ENCODE peak calls at places on chromosomes 16 and 17, in four cellular contexts. One of them, this sample, is unnamed.

GRCh38 chr17:19317359-19318095 is 45.0 kb downstream of the B9D1 start:
- DNase-seq in dorsolateral prefrontal cortex: peak
- DNase-seq in A549: no peak
- DNase-seq in psoas muscle: peak
- DNase-seq in this sample: no peak

GRCh38 chr17:64662774-64663367 is 764 bp upstream of the SMURF2 start:
- DNase-seq in dorsolateral prefrontal cortex: no peak
- DNase-seq in A549: no peak
- DNase-seq in psoas muscle: no peak
- DNase-seq in this sample: no peak

GRCh38 chr16:82630219-82630618 is 3.5 kb downstream of the CDH13 start:
- DNase-seq in dorsolateral prefrontal cortex: no peak
- DNase-seq in A549: no peak
- DNase-seq in psoas muscle: no peak
- DNase-seq in this sample: no peak

GRCh38 chr17:63639125-63639524 is 16.9 kb downstream of the MAP3K3 start:
- DNase-seq in dorsolateral prefrontal cortex: no peak
- DNase-seq in A549: no peak
- DNase-seq in psoas muscle: no peak
- DNase-seq in this sample: no peak

GRCh38 chr16:85416267-85417109 is 196.6 kb upstream of the GSE1 start:
- DNase-seq in dorsolateral prefrontal cortex: peak
- DNase-seq in A549: peak
- DNase-seq in psoas muscle: peak
- DNase-seq in this sample: peak

GRCh38 chr17:10155334-10156081 is 42.9 kb downstream of the GAS7 start:
- DNase-seq in dorsolateral prefrontal cortex: no peak
- DNase-seq in A549: no peak
- DNase-seq in psoas muscle: no peak
- DNase-seq in this sample: no peak

GRCh38 chr17:47267354-47267828 is 13.8 kb downstream of the ITGB3 start:
- DNase-seq in dorsolateral prefrontal cortex: no peak
- DNase-seq in A549: no peak
- DNase-seq in psoas muscle: no peak
- DNase-seq in this sample: no peak

GRCh38 chr16:27816561-27816960 is 247.0 kb downstream of the GSG1L start:
- DNase-seq in dorsolateral prefrontal cortex: peak
- DNase-seq in A549: no peak
- DNase-seq in psoas muscle: no peak
- DNase-seq in this sample: no peak

GRCh38 chr16:11824362-11824761 is 27.0 kb downstream of the RSL1D1 start:
- DNase-seq in dorsolateral prefrontal cortex: no peak
- DNase-seq in A549: no peak
- DNase-seq in psoas muscle: peak
- DNase-seq in this sample: peak

GRCh38 chr17:5413682-5414081 is 5.8 kb downstream of the NUP88 start:
- DNase-seq in dorsolateral prefrontal cortex: no peak
- DNase-seq in A549: no peak
- DNase-seq in psoas muscle: no peak
- DNase-seq in this sample: no peak

GRCh38 chr17:12990041-12990808 is 27.6 kb downstream of the ELAC2 start:
- DNase-seq in dorsolateral prefrontal cortex: no peak
- DNase-seq in A549: no peak
- DNase-seq in psoas muscle: no peak
- DNase-seq in this sample: no peak

GRCh38 chr16:27315333-27316037 is 1.7 kb downstream of the IL4R start:
- DNase-seq in dorsolateral prefrontal cortex: peak
- DNase-seq in A549: peak
- DNase-seq in psoas muscle: peak
- DNase-seq in this sample: peak

GRCh38 chr17:69450857-69451410 is 36.4 kb downstream of the MAP2K6 start:
- DNase-seq in dorsolateral prefrontal cortex: no peak
- DNase-seq in A549: no peak
- DNase-seq in psoas muscle: no peak
- DNase-seq in this sample: no peak

GRCh38 chr16:84774810-84775209 is 45.0 kb upstream of the CRISPLD2 start:
- DNase-seq in dorsolateral prefrontal cortex: no peak
- DNase-seq in A549: no peak
- DNase-seq in psoas muscle: peak
- DNase-seq in this sample: no peak

GRCh38 chr16:84973226-84973625 is 38.1 kb downstream of the ZDHHC7 start:
- DNase-seq in dorsolateral prefrontal cortex: no peak
- DNase-seq in A549: no peak
- DNase-seq in psoas muscle: no peak
- DNase-seq in this sample: no peak

GRCh38 chr16:15686287-15686686 is 36.2 kb downstream of the NDE1 start:
- DNase-seq in dorsolateral prefrontal cortex: no peak
- DNase-seq in A549: no peak
- DNase-seq in psoas muscle: no peak
- DNase-seq in this sample: no peak

GRCh38 chr17:5947701-5948180 is 122.4 kb upstream of the WSCD1 start:
- DNase-seq in dorsolateral prefrontal cortex: no peak
- DNase-seq in A549: no peak
- DNase-seq in psoas muscle: no peak
- DNase-seq in this sample: no peak

GRCh38 chr17:76558210-76559095 is 18.6 kb downstream of the PRCD start:
- DNase-seq in dorsolateral prefrontal cortex: no peak
- DNase-seq in A549: no peak
- DNase-seq in psoas muscle: no peak
- DNase-seq in this sample: no peak

GRCh38 chr16:16150117-16150877 is 73.0 kb downstream of the ABCC6 start:
- DNase-seq in dorsolateral prefrontal cortex: peak
- DNase-seq in A549: no peak
- DNase-seq in psoas muscle: peak
- DNase-seq in this sample: no peak

GRCh38 chr17:73713136-73713535 is 68.9 kb upstream of the SDK2 start:
- DNase-seq in dorsolateral prefrontal cortex: no peak
- DNase-seq in A549: no peak
- DNase-seq in psoas muscle: no peak
- DNase-seq in this sample: no peak

GRCh38 chr16:27214084-27214961 is 11.0 kb downstream of the KDM8 start:
- DNase-seq in dorsolateral prefrontal cortex: no peak
- DNase-seq in A549: no peak
- DNase-seq in psoas muscle: peak
- DNase-seq in this sample: no peak

GRCh38 chr16:50160495-50161164 is 7.5 kb downstream of the TENT4B start:
- DNase-seq in dorsolateral prefrontal cortex: no peak
- DNase-seq in A549: no peak
- DNase-seq in psoas muscle: no peak
- DNase-seq in this sample: no peak

GRCh38 chr17:35028531-35029262 is 34.8 kb downstream of the RFFL start:
- DNase-seq in dorsolateral prefrontal cortex: no peak
- DNase-seq in A549: no peak
- DNase-seq in psoas muscle: no peak
- DNase-seq in this sample: no peak

GRCh38 chr17:58231644-58232043 is 6.7 kb upstream of the LPO start:
- DNase-seq in dorsolateral prefrontal cortex: no peak
- DNase-seq in A549: no peak
- DNase-seq in psoas muscle: no peak
- DNase-seq in this sample: no peak

GRCh38 chr17:41529491-41529915 is 1.4 kb upstream of the KRT19 start:
- DNase-seq in dorsolateral prefrontal cortex: no peak
- DNase-seq in A549: no peak
- DNase-seq in psoas muscle: no peak
- DNase-seq in this sample: no peak

GRCh38 chr16:23014592-23014991 is 134.7 kb downstream of the USP31 start:
- DNase-seq in dorsolateral prefrontal cortex: no peak
- DNase-seq in A549: no peak
- DNase-seq in psoas muscle: no peak
- DNase-seq in this sample: no peak

GRCh38 chr16:674968-675883 is at the start of gene RHBDL1:
- DNase-seq in dorsolateral prefrontal cortex: peak
- DNase-seq in A549: no peak
- DNase-seq in psoas muscle: no peak
- DNase-seq in this sample: no peak

GRCh38 chr17:6450926-6451717 is 6.9 kb downstream of the PIMREG start:
- DNase-seq in dorsolateral prefrontal cortex: peak
- DNase-seq in A549: no peak
- DNase-seq in psoas muscle: no peak
- DNase-seq in this sample: no peak

GRCh38 chr16:84553873-84554399 is 49.5 kb upstream of the MEAK7 start:
- DNase-seq in dorsolateral prefrontal cortex: no peak
- DNase-seq in A549: no peak
- DNase-seq in psoas muscle: peak
- DNase-seq in this sample: no peak

GRCh38 chr16:2586241-2586640 is 48.4 kb downstream of the PDPK1 start:
- DNase-seq in dorsolateral prefrontal cortex: peak
- DNase-seq in A549: no peak
- DNase-seq in psoas muscle: peak
- DNase-seq in this sample: no peak

GRCh38 chr16:26511463-26511862 is 555.3 kb upstream of the C16orf82 start:
- DNase-seq in dorsolateral prefrontal cortex: no peak
- DNase-seq in A549: no peak
- DNase-seq in psoas muscle: no peak
- DNase-seq in this sample: no peak

GRCh38 chr17:19333736-19334290 is 28.7 kb downstream of the B9D1 start:
- DNase-seq in dorsolateral prefrontal cortex: no peak
- DNase-seq in A549: no peak
- DNase-seq in psoas muscle: no peak
- DNase-seq in this sample: no peak

GRCh38 chr17:30230596-30231125 is 4.8 kb downstream of the SLC6A4 start:
- DNase-seq in dorsolateral prefrontal cortex: no peak
- DNase-seq in A549: no peak
- DNase-seq in psoas muscle: no peak
- DNase-seq in this sample: no peak

GRCh38 chr16:79600636-79601091 is at the start of gene MAF:
- DNase-seq in dorsolateral prefrontal cortex: peak
- DNase-seq in A549: peak
- DNase-seq in psoas muscle: peak
- DNase-seq in this sample: peak

GRCh38 chr16:24988593-24989338 is 26.4 kb downstream of the ARHGAP17 start:
- DNase-seq in dorsolateral prefrontal cortex: no peak
- DNase-seq in A549: peak
- DNase-seq in psoas muscle: no peak
- DNase-seq in this sample: no peak

GRCh38 chr17:80017226-80018010 is 18.3 kb downstream of the TBC1D16 start:
- DNase-seq in dorsolateral prefrontal cortex: no peak
- DNase-seq in A549: no peak
- DNase-seq in psoas muscle: no peak
- DNase-seq in this sample: no peak

DNA sequence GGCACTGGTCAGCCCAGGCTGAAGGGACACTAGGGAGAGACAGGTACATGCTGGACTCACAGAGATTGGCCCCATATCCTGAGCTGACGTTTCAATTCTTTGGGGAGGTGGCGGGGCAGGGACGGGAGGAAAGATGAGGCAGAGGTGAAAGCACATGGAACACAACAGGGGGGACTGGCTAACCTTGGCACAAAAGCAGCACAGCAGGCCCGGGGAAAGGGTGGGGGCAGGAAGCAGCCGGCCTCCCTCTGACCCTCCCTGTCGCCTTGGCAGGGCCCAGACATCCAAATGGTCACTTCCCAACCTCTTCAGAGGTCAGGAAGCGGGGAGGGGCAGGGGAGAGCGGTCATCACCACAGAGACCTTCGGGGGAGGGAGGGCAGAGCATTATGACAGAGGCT is 6.6 kb downstream of the VAT1 start:
- DNase-seq in dorsolateral prefrontal cortex: no peak
- DNase-seq in A549: no peak
- DNase-seq in psoas muscle: peak
- DNase-seq in this sample: no peak
- TF ChIP-seq CTCF in dorsolateral prefrontal cortex: no peak
- TF ChIP-seq CTCF in A549: no peak
- TF ChIP-seq CTCF in psoas muscle: no peak
- TF ChIP-seq CTCF in this sample: no peak

GRCh38 chr16:70665806-70666735 is 19.7 kb downstream of the IL34 start:
- DNase-seq in dorsolateral prefrontal cortex: no peak
- DNase-seq in A549: no peak
- DNase-seq in psoas muscle: no peak
- DNase-seq in this sample: no peak
- H3K27ac ChIP-seq in dorsolateral prefrontal cortex: peak
- H3K27ac ChIP-seq in A549: no peak
- H3K27ac ChIP-seq in psoas muscle: no peak
- H3K27ac ChIP-seq in this sample: no peak

GRCh38 chr17:8223356-8224063 is 13.1 kb upstream of the AURKB start:
- DNase-seq in dorsolateral prefrontal cortex: peak
- DNase-seq in A549: peak
- DNase-seq in psoas muscle: peak
- DNase-seq in this sample: peak
- TF ChIP-seq CTCF in dorsolateral prefrontal cortex: no peak
- TF ChIP-seq CTCF in A549: peak
- TF ChIP-seq CTCF in psoas muscle: peak
- TF ChIP-seq CTCF in this sample: no peak

DNA sequence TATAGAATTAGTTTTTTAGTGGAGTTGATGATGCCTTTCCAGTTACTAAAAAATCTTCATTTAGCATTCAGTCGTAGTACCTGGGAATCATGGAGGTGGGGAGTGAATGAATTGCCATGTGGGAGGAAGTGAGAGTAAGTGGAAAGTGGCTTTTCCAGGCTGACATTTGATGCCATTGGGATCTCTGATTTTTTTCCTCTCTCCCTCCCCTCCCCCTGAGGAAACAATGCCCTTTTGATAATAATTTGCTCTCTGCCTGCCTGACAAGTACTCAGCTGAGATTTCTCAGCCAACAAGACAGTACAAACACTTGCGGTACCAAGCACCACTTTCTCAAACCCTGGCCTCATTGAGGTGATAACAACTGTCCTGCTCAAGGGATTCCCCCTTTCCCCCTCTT is 2.2 kb downstream of the UBE2Z start:
- DNase-seq in dorsolateral prefrontal cortex: no peak
- DNase-seq in A549: no peak
- DNase-seq in psoas muscle: no peak
- DNase-seq in this sample: no peak
- H3K27ac ChIP-seq in dorsolateral prefrontal cortex: peak
- H3K27ac ChIP-seq in A549: peak
- H3K27ac ChIP-seq in psoas muscle: no peak
- H3K27ac ChIP-seq in this sample: no peak

GRCh38 chr16:52709286-52709685 is 162.3 kb upstream of the TOX3 start:
- DNase-seq in dorsolateral prefrontal cortex: no peak
- DNase-seq in A549: no peak
- DNase-seq in psoas muscle: no peak
- DNase-seq in this sample: peak
- TF ChIP-seq CTCF in dorsolateral prefrontal cortex: no peak
- TF ChIP-seq CTCF in A549: no peak
- TF ChIP-seq CTCF in psoas muscle: no peak
- TF ChIP-seq CTCF in this sample: no peak

GRCh38 chr16:30874244-30874820 is 19.5 kb downstream of the BCL7C start:
- DNase-seq in dorsolateral prefrontal cortex: peak
- DNase-seq in A549: no peak
- DNase-seq in psoas muscle: no peak
- DNase-seq in this sample: no peak
- H3K27ac ChIP-seq in dorsolateral prefrontal cortex: peak
- H3K27ac ChIP-seq in A549: peak
- H3K27ac ChIP-seq in psoas muscle: peak
- H3K27ac ChIP-seq in this sample: peak

This sample was measured in lung.